ENCODE peak calls at places on chromosome 21, in five cellular contexts. I is fibroblast of lung, K is GM23338, D is thoracic aorta, N is heart right ventricle. Z is an unnamed sample.

GRCh38 chr21:45355573-45355972 is 49.4 kb upstream of the COL18A1 start:
- DNase-seq in I (no peak), K (no peak), D (no peak), N (peak; percentile 2), Z (no peak)

GRCh38 chr21:32597205-32597604 is 11.9 kb upstream of the TCP10L start:
- DNase-seq in I (peak; percentile 96), K (no peak), D (no peak), N (no peak), Z (peak; percentile 97)

GRCh38 chr21:35400233-35400939 is 351.3 kb upstream of the RUNX1 start:
- DNase-seq in I (peak; percentile 71), K (peak; percentile 71), D (no peak), N (no peak), Z (peak; percentile 71)

GRCh38 chr21:38289697-38290096 is 32.9 kb downstream of the KCNJ15 start:
- DNase-seq in I (peak; percentile 100), K (no peak), D (no peak), N (no peak), Z (peak; percentile 100)

GRCh38 chr21:38241029-38241740 is 15.6 kb upstream of the KCNJ15 start:
- DNase-seq in I (peak; percentile 80), K (no peak), D (peak; percentile 16), N (peak; percentile 38), Z (peak; percentile 76)

GRCh38 chr21:33024278-33025103 is 1.2 kb upstream of the OLIG2 start:
- DNase-seq in I (no peak), K (peak; percentile 45), D (no peak), N (no peak), Z (no peak)

GRCh38 chr21:37032877-37033471 is 26.5 kb downstream of the RIPPLY3 start:
- DNase-seq in I (peak; percentile 78), K (no peak), D (no peak), N (no peak), Z (peak; percentile 75)

GRCh38 chr21:33451634-33452071 is 28.1 kb downstream of the TMEM50B start:
- DNase-seq in I (peak; percentile 22), K (no peak), D (no peak), N (no peak), Z (peak; percentile 48)

GRCh38 chr21:36526104-36526503 is 46.2 kb upstream of the CLDN14 start:
- DNase-seq in I (no peak), K (no peak), D (no peak), N (no peak), Z (no peak)

GRCh38 chr21:43929217-43929971 is 64.4 kb downstream of the AGPAT3 start:
- DNase-seq in I (no peak), K (no peak), D (no peak), N (peak; percentile 80), Z (no peak)

GRCh38 chr21:33259428-33259827 is 6.7 kb upstream of the IL10RB start:
- DNase-seq in I (no peak), K (no peak), D (no peak), N (no peak), Z (peak; percentile 41)

GRCh38 chr21:42614811-42615342 is 38.5 kb upstream of the PDE9A start:
- DNase-seq in I (no peak), K (peak; percentile 54), D (no peak), N (no peak), Z (peak; percentile 34)

GRCh38 chr21:25512095-25513086 is 94.9 kb downstream of the MRPL39 start:
- DNase-seq in I (no peak), K (no peak), D (no peak), N (no peak), Z (no peak)

GRCh38 chr21:34728479-34728878 is 59.7 kb downstream of the CLIC6 start:
- DNase-seq in I (no peak), K (no peak), D (no peak), N (no peak), Z (no peak)

GRCh38 chr21:17730782-17731181 is 88.4 kb downstream of the C21orf91 start:
- DNase-seq in I (peak; percentile 6), K (no peak), D (no peak), N (no peak), Z (no peak)

GRCh38 chr21:31908106-31909031 is 35.5 kb downstream of the HUNK start:
- DNase-seq in I (peak; percentile 57), K (peak; percentile 81), D (no peak), N (no peak), Z (peak; percentile 8)

GRCh38 chr21:37675202-37675801 is 241.0 kb downstream of the KCNJ6 start:
- DNase-seq in I (peak; percentile 21), K (peak; percentile 90), D (no peak), N (peak; percentile 65), Z (peak; percentile 43)

GRCh38 chr21:19557046-19557445 is 1153.5 kb upstream of the TMPRSS15 start:
- DNase-seq in I (no peak), K (no peak), D (no peak), N (no peak), Z (no peak)

GRCh38 chr21:18810136-18810535 is 406.6 kb upstream of the TMPRSS15 start:
- DNase-seq in I (no peak), K (peak; percentile 30), D (no peak), N (no peak), Z (no peak)

GRCh38 chr21:36297938-36298572 is 21.9 kb upstream of the MORC3 start:
- DNase-seq in I (no peak), K (no peak), D (no peak), N (no peak), Z (no peak)

GRCh38 chr21:33754493-33754892 is 112.2 kb downstream of the ITSN1 start:
- DNase-seq in I (no peak), K (no peak), D (no peak), N (no peak), Z (no peak)

GRCh38 chr21:34100789-34101188 is 27.4 kb downstream of the MRPS6 start:
- DNase-seq in I (peak; percentile 30), K (no peak), D (no peak), N (no peak), Z (peak; percentile 51)

GRCh38 chr21:18041012-18041411 is 203.6 kb upstream of the CHODL start:
- DNase-seq in I (no peak), K (peak; percentile 80), D (no peak), N (no peak), Z (peak; percentile 0)

GRCh38 chr21:25323356-25323949 is 283.8 kb downstream of the MRPL39 start:
- DNase-seq in I (no peak), K (no peak), D (no peak), N (no peak), Z (peak; percentile 42)

GRCh38 chr21:46163375-46163774 is 8.0 kb upstream of the FTCD start:
- DNase-seq in I (no peak), K (no peak), D (no peak), N (no peak), Z (no peak)

GRCh38 chr21:45178971-45179370 is 104.6 kb downstream of the ADARB1 start:
- DNase-seq in I (no peak), K (no peak), D (no peak), N (no peak), Z (no peak)

GRCh38 chr21:31346256-31346821 is 2.3 kb upstream of the TIAM1 start:
- DNase-seq in I (peak; percentile 46), K (no peak), D (no peak), N (no peak), Z (no peak)

GRCh38 chr21:46063734-46064680 is 33.9 kb upstream of the COL6A2 start:
- DNase-seq in I (no peak), K (no peak), D (no peak), N (no peak), Z (no peak)

GRCh38 chr21:33199516-33200217 is 30.1 kb upstream of the IFNAR2 start:
- DNase-seq in I (peak; percentile 88), K (peak; percentile 91), D (peak; percentile 74), N (no peak), Z (peak; percentile 95)

GRCh38 chr21:38036016-38036415 is 119.8 kb upstream of the KCNJ6 start:
- DNase-seq in I (no peak), K (peak; percentile 22), D (no peak), N (peak; percentile 24), Z (no peak)

GRCh38 chr21:34017127-34017961 is 56.0 kb upstream of the MRPS6 start:
- DNase-seq in I (peak; percentile 89), K (no peak), D (no peak), N (no peak), Z (no peak)

GRCh38 chr21:37331411-37331810 is 35.2 kb upstream of the DYRK1A start:
- DNase-seq in I (no peak), K (no peak), D (no peak), N (no peak), Z (no peak)

GRCh38 chr21:45923146-45923545 is 58.4 kb upstream of the COL6A1 start:
- DNase-seq in I (peak; percentile 63), K (peak; percentile 83), D (no peak), N (peak; percentile 74), Z (peak; percentile 58)

GRCh38 chr21:44082648-44083436 is 24.4 kb upstream of the PWP2 start:
- DNase-seq in I (no peak), K (no peak), D (no peak), N (no peak), Z (no peak)

GRCh38 chr21:33947451-33948095 is 32.0 kb upstream of the ATP5PO start:
- DNase-seq in I (peak; percentile 98), K (peak; percentile 95), D (peak; percentile 76), N (peak; percentile 47), Z (peak; percentile 98)

GRCh38 chr21:39384674-39385298 is 35.9 kb upstream of the HMGN1 start:
- DNase-seq in I (peak; percentile 65), K (no peak), D (no peak), N (no peak), Z (peak; percentile 74)
- H3K4me3 ChIP-seq in I (no peak overlapping the region), K (no peak overlapping the region), D (peak overlapping the region; percentile 70), N (no peak overlapping the region), Z (no peak overlapping the region)

GRCh38 chr21:41289431-41289830 is 27.2 kb upstream of the FAM3B start:
- DNase-seq in I (peak; percentile 23), K (peak; percentile 63), D (no peak), N (no peak), Z (peak; percentile 18)
- TF ChIP-seq CTCF in I (no peak), K (no peak), D (no peak), N (no peak), Z (peak; percentile 3)

GRCh38 chr21:28518620-28519019 is 474.1 kb downstream of the LTN1 start:
- DNase-seq in I (no peak), K (no peak), D (no peak), N (no peak), Z (peak; percentile 40)
- H3K4me3 ChIP-seq in I (no peak overlapping the region), K (no peak overlapping the region), D (no peak overlapping the region), N (no peak overlapping the region), Z (no peak overlapping the region)

DNA sequence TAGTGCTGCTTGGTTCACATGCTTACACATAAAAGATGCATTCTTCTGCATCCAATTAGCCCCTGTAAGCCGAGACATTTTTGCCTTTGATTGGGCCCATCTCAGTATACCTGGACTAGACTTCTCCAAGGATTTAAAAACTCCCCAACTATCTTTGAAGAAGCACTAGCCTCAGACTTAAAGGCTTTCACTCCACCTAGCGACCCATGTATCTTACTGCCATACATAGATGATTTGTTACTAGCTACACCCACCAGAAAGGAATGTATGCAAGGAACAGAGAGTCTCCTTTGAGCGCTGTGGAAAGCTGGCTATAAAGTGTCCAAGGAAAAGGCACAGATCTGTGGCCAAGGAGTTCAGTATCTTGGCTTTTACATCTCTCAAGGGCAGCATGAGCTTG is 91.7 kb downstream of the LIPI start:
- DNase-seq in I (no peak), K (peak; percentile 79), D (no peak), N (no peak), Z (no peak)
- TF ChIP-seq CTCF in I (no peak), K (peak; percentile 62), D (no peak), N (no peak), Z (no peak)

Z was measured in fibroblast of mammary gland.